ENCODE peak calls at places on chromosome 1, in ten cellular contexts. O, K, B, I, Y, E, V, Z, H and C are unnamed samples.
A peak's percentile ranks its signal among the peaks of the same experiment; 100 is the strongest.

GRCh38 chr1:228767636-228768344 is 32.5 kb downstream of the RHOU start:
- DNase-seq in E (no peak), O (no peak), H (no peak), Y (no peak), Z (no peak), I (no peak), V (no peak), K (no peak), B (no peak), C (no peak)

GRCh38 chr1:162458206-162458605 is 39.4 kb upstream of the UHMK1 start:
- DNase-seq in O (no peak), K (no peak), Y (no peak), B (no peak), Z (no peak), H (no peak), E (no peak), V (no peak), I (no peak), C (peak; percentile 8)

GRCh38 chr1:153032677-153033308 is 1.8 kb downstream of the SPRR1B start:
- DNase-seq in V (peak; percentile 18), I (peak; percentile 48), Y (no peak), H (no peak), Z (no peak), K (no peak), O (no peak), E (peak; percentile 21), B (peak; percentile 28), C (peak; percentile 13)

GRCh38 chr1:197683895-197684553 is 91.3 kb downstream of the DENND1B start:
- DNase-seq in K (no peak), E (no peak), V (no peak), Z (no peak), B (no peak), O (no peak), H (no peak), I (no peak), Y (no peak), C (no peak)

GRCh38 chr1:19808351-19808750 is 6.7 kb downstream of the RNF186 start:
- DNase-seq in B (no peak), I (no peak), O (no peak), K (no peak), Y (no peak), V (no peak), Z (no peak), E (no peak), H (no peak), C (no peak)

GRCh38 chr1:112346802-112347350 is 49.1 kb upstream of the CTTNBP2NL start:
- DNase-seq in K (no peak), B (no peak), V (no peak), E (peak; percentile 59), Z (no peak), H (no peak), I (no peak), O (no peak), Y (no peak), C (no peak)

GRCh38 chr1:179743679-179744400 is 749 bp downstream of the FAM163A start:
- DNase-seq in O (no peak), E (peak; percentile 58), H (no peak), V (no peak), Y (no peak), B (no peak), I (no peak), Z (no peak), K (no peak), C (peak; percentile 18)

GRCh38 chr1:152408664-152409063 is 5.4 kb downstream of the CRNN start:
- DNase-seq in K (no peak), O (no peak), E (no peak), B (no peak), I (no peak), Z (no peak), H (no peak), V (no peak), Y (no peak), C (no peak)

GRCh38 chr1:147892216-147892615 is 10.4 kb upstream of the GJA8 start:
- DNase-seq in Z (no peak), Y (no peak), V (no peak), B (no peak), H (no peak), O (no peak), K (no peak), E (peak; percentile 42), I (no peak), C (no peak)

GRCh38 chr1:232393010-232393833 is 236.7 kb downstream of the SIPA1L2 start:
- DNase-seq in B (no peak), Y (no peak), E (no peak), I (peak; percentile 32), K (no peak), H (no peak), Z (no peak), O (no peak), V (no peak), C (no peak)

GRCh38 chr1:224333309-224333926 is 3.4 kb upstream of the NVL start:
- DNase-seq in V (peak; percentile 81), I (peak; percentile 64), Z (no peak), B (no peak), E (peak; percentile 66), K (peak; percentile 20), O (no peak), H (no peak), Y (no peak), C (peak; percentile 76)

GRCh38 chr1:223031690-223032601 is 111.1 kb downstream of the TLR5 start:
- DNase-seq in I (no peak), E (no peak), K (no peak), Y (no peak), O (no peak), V (no peak), Z (no peak), B (no peak), H (no peak), C (peak; percentile 58)

GRCh38 chr1:233668725-233669294 is 54.9 kb downstream of the KCNK1 start:
- DNase-seq in K (no peak), H (no peak), B (no peak), Y (no peak), E (no peak), I (peak; percentile 29), V (no peak), O (no peak), Z (no peak), C (peak; percentile 33)

GRCh38 chr1:113456967-113457366 is 66.7 kb downstream of the MAGI3 start:
- DNase-seq in H (peak; percentile 32), K (no peak), E (no peak), O (peak; percentile 83), Y (no peak), V (no peak), Z (no peak), B (peak; percentile 87), I (peak; percentile 98), C (peak; percentile 94)

GRCh38 chr1:216498277-216498676 is 75.0 kb upstream of the USH2A start:
- DNase-seq in Y (no peak), E (no peak), Z (no peak), O (no peak), K (no peak), I (peak; percentile 15), B (no peak), V (no peak), H (no peak), C (no peak)

GRCh38 chr1:88680446-88680845 is 3.6 kb upstream of the PKN2 start:
- DNase-seq in B (no peak), K (no peak), O (no peak), E (no peak), Z (no peak), V (no peak), Y (no peak), I (peak; percentile 32), H (no peak), C (peak; percentile 34)
- H3K4me3 ChIP-seq in B (no peak overlapping the region), K (no peak overlapping the region), O (no peak overlapping the region), E (no peak overlapping the region), Z (no peak overlapping the region), V (no peak overlapping the region), Y (no peak overlapping the region), I (no peak overlapping the region), H (no peak overlapping the region), C (no peak overlapping the region)

GRCh38 chr1:43019226-43019625 is 60.6 kb upstream of the SLC2A1 start:
- DNase-seq in B (no peak), Y (no peak), E (no peak), Z (no peak), V (no peak), K (no peak), H (no peak), O (no peak), I (no peak), C (no peak)
- TF ChIP-seq CTCF in B (no peak), Y (no peak), E (no peak), Z (no peak), V (no peak), K (no peak), H (no peak), O (no peak), I (no peak), C (no peak)

GRCh38 chr1:36178479-36179219 is 22.7 kb downstream of the MAP7D1 start:
- DNase-seq in H (peak; percentile 61), E (peak; percentile 93), B (no peak), I (no peak), O (no peak), K (no peak), V (no peak), Y (no peak), Z (no peak), C (no peak)
- H3K4me3 ChIP-seq in H (no peak overlapping the region), E (peak overlapping the region; percentile 20), B (no peak overlapping the region), I (no peak overlapping the region), O (no peak overlapping the region), K (no peak overlapping the region), V (no peak overlapping the region), Y (no peak overlapping the region), Z (no peak overlapping the region), C (no peak overlapping the region)

GRCh38 chr1:13809461-13810159 is 109.6 kb downstream of the PRDM2 start:
- DNase-seq in K (no peak), V (no peak), O (no peak), E (no peak), Y (no peak), H (no peak), Z (no peak), I (peak; percentile 7), B (no peak), C (no peak)

GRCh38 chr1:13808729-13809131 is 108.7 kb downstream of the PRDM2 start:
- DNase-seq in O (peak; percentile 20), V (no peak), I (peak; percentile 65), H (no peak), Z (peak; percentile 75), B (no peak), Y (no peak), E (peak; percentile 13), K (no peak), C (peak; percentile 70)

GRCh38 chr1:13805431-13805830 is 105.4 kb downstream of the PRDM2 start:
- DNase-seq in O (no peak), I (no peak), V (no peak), K (no peak), Y (no peak), H (no peak), B (no peak), Z (no peak), E (no peak), C (no peak)

GRCh38 chr1:13806108-13806507 is 106.1 kb downstream of the PRDM2 start:
- DNase-seq in O (no peak), B (no peak), V (no peak), E (no peak), K (no peak), H (no peak), I (no peak), Y (no peak), Z (no peak), C (no peak)

DNA sequence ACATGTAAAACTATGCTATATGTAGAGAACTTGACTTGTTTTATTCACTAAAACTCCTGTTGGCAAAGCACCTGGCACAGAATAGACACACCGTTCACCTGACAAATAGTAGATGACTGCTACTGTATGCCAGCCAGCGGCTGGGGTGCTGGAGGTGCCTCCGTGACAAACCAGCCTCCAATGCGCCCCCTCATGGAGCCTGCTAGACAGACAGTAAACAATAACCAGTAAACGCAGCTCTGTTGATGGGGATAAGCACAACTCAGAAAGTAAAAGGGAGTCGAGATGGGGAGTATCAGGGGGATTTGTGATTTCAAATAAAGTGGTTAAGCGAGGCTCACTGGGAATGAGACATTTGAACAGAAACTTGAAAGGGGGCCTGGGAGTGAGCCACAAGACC is 107.2 kb downstream of the PRDM2 start:
- DNase-seq in Z (peak; percentile 43), O (no peak), K (no peak), E (peak; percentile 75), B (no peak), I (no peak), Y (no peak), H (no peak), V (no peak), C (peak; percentile 62)
- TF ChIP-seq CTCF in Z (no peak), O (peak; percentile 54), K (no peak), E (peak; percentile 73), B (peak; percentile 55), I (peak; percentile 41), Y (no peak), H (no peak), V (no peak), C (peak; percentile 53)